ENCODE peak calls at places on chromosomes 2 and 18, in five cellular contexts. J is heart left ventricle; Y is neural progenitor cell; A is CD8-positive, alpha-beta T cell; N is OCI-LY7. U is an unnamed sample.

GRCh38 chr2:12083081-12083569 is 336.7 kb downstream of the LPIN1 start:
- DNase-seq in N (no peak), A (no peak), Y (no peak), J (no peak), U (no peak)

GRCh38 chr2:198657520-198658121 is 800.1 kb downstream of the SATB2 start:
- DNase-seq in N (peak), A (no peak), Y (peak), J (no peak), U (peak)

GRCh38 chr18:14089176-14089575 is 43.1 kb downstream of the ZNF519 start:
- DNase-seq in A (no peak), Y (no peak), N (no peak), J (no peak), U (no peak)

GRCh38 chr2:212863185-212863588 is 288.2 kb downstream of the IKZF2 start:
- DNase-seq in Y (peak), N (peak), J (no peak), A (no peak), U (peak)

GRCh38 chr2:230170532-230170931 is 49.3 kb downstream of the SP110 start:
- DNase-seq in A (no peak), J (peak), Y (no peak), N (no peak), U (no peak)

GRCh38 chr2:233044974-233045535 is 12.6 kb downstream of the NEU2 start:
- DNase-seq in J (no peak), Y (no peak), A (no peak), N (no peak), U (no peak)

GRCh38 chr2:176419591-176420071 is 150.4 kb downstream of the MTX2 start:
- DNase-seq in J (no peak), Y (no peak), N (no peak), A (no peak), U (no peak)

GRCh38 chr2:145822892-145823534 is 1303.1 kb upstream of the ZEB2 start:
- DNase-seq in J (no peak), A (no peak), Y (no peak), N (no peak), U (no peak)

DNA sequence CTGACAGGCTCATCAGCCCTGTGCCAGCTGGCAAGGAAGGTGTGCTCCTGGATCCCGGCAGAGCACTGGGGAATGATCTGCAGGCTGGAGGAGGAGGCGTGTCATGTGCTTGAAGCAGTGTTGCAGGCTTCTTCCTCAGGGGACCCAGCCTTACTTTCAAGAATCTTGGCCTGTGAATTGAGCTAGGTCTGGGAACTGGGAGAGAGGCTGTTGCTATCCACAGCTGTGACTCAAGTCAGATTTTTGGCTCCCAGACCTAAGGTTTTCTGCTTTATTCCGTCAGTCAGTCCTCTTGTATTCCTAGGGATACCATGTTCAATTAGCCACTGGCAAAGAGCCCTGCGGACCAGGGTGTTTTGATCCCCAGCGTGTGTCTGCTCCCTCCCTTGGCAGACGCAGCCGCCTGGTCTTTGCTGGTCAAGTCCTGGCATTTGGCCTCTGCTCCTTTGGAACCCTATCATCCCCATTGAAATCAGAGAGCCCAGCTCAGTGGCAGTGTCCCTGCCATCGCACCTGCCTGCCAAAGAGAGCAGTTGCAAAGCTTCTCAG is 32.4 kb downstream of the ASB1 start:
- DNase-seq in J (peak), A (no peak), N (no peak), Y (no peak), U (no peak)
- H3K27ac ChIP-seq in J (no peak), A (no peak), N (no peak), Y (no peak), U (no peak)

DNA sequence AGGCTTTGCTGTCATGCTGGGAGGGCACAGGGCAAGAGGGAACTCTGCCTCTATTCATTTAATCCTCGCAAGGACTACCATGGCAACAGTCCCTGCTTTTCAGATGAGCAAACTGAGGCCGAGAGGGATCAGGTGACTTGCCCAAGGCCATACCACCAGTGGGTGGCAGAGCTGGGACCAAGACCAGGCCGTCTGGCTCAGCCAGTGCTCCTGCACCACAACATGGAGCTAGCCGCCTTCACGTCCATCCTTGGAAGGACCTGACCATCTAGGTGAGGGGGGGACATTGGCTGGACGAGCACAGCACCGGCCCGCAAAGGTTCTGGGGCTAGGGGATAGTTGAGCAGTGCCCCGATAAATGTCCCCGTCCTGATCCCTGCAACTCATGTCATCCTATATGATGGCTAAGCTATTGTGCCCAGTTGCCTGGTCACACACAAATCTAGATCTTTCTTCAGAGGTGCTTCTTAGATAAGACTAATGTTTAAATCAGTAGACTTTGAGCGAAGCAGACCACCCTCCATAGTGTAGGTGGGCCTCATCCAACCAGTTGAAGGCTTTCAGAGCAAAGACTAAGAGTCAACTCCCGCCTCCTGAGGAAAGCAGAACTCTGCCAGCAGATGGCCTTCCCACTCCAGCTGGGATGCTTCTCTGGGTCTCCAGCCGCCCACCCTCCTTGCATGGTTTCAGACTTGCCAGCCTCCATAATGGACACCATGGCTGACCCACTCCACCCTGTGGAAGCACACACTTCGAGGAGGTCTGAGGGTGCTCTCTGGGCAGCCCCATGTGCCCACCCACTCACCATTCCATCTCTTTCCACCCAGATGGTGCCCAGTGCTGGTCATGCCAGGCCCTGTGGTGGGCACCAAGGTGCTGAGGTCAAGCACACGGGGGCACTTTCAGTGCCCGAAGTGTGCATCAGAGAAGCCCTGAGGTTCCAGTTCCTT is 214.8 kb upstream of the RAB6C start:
- DNase-seq in A (no peak), Y (no peak), N (no peak), J (no peak), U (peak)
- TF ChIP-seq CTCF in A (no peak), Y (no peak), N (peak), J (no peak), U (peak)

GRCh38 chr2:37325625-37326071 is 1.0 kb upstream of the PRKD3 start:
- DNase-seq in A (no peak), Y (no peak), N (no peak), J (no peak), U (no peak)
- H3K4me3 ChIP-seq in A (peak), Y (peak), N (peak), J (peak), U (peak)

DNA sequence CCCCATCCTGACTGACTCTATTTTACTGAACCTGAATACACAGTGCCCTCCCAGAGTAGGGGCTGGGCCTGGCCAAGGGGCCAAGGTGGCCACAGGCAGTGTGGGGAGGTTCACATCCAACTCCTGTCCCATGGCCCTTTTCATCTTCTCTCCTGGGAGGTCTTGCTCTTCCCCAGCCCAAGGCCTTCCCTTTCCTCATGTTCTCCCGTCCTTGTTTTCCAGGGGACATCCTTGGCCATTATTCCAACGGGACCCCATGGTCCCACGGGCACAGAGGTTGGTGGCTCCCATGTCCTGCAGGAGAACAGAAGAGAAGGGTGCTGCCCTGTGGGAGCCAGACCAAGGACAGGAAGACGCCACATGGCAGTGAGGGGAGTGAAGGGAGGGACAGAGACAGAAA is 10.4 kb downstream of the MALL start:
- DNase-seq in J (no peak), A (no peak), Y (no peak), N (no peak), U (no peak)
- H3K27ac ChIP-seq in J (peak), A (no peak), Y (no peak), N (no peak), U (no peak)

DNA sequence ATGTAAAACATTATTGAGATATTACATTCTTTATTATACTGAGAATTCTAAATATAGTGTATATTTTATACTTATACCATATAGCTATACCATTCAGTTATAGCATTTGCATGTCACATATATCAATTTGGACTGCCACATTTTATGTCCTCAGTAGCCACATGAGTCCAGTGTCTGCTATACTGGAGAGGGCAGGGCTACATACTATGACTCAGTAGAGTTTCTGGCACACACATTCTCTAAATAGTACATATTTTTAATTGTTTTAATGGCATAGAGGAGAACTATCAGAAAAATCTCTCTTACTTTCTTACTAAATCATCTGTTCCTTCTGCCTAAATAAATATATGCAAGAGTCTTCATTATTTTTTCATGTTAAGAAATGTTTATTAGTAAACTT is 55.4 kb upstream of the COL5A2 start:
- DNase-seq in Y (no peak), N (no peak), A (no peak), J (no peak), U (no peak)
- TF ChIP-seq CTCF in Y (no peak), N (no peak), A (no peak), J (no peak), U (no peak)

GRCh38 chr2:34110392-34110791 is 511.3 kb upstream of the FAM98A start:
- DNase-seq in A (no peak), J (no peak), N (no peak), Y (no peak), U (no peak)
- H3K4me3 ChIP-seq in A (no peak), J (no peak), N (no peak), Y (no peak), U (no peak)

DNA sequence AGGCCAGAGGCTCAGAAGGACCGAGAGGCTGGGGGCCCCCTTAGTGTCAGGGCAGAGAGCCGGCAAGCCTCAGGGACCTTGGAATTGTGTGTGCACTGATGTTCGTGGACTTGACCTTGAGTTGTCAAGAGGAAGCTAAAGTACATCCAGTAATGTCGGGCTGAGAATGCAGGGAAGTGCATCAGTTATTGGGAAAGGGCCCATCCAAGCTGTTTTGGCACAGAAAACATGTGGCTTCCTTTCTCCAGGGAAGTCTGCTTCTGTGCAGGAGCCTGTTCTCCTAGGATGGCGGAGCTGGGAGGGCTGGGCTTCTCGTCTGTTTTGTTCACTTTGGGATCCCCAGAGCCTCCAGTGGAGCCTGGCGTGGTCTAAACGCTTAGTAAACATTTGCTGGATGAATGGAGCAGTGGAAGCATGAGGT is 23.7 kb downstream of the ATOH8 start:
- DNase-seq in J (no peak), N (no peak), Y (no peak), A (no peak), U (no peak)
- H3K27ac ChIP-seq in J (peak), N (no peak), Y (no peak), A (no peak), U (no peak)

U was measured in WERI-Rb-1.